ENCODE peak calls at places on chromosome 10, in five cellular contexts. Z is stomach, H is kidney epithelial cell, O is GM10248, T is IMR-90. M is an unnamed sample.

GRCh38 chr10:48231699-48232315 is 42.7 kb downstream of the FRMPD2 start:
- DNase-seq in H (peak; percentile 64), Z (no peak), O (no peak), T (no peak), M (no peak)

GRCh38 chr10:118667732-118668131 is 72.3 kb upstream of the PRLHR start:
- DNase-seq in H (no peak), O (no peak), Z (no peak), T (no peak), M (no peak)

GRCh38 chr10:98012654-98013053 is 17.8 kb downstream of the CRTAC1 start:
- DNase-seq in H (no peak), O (no peak), Z (no peak), T (no peak), M (no peak)

GRCh38 chr10:124474502-124475070 is 13.0 kb downstream of the LHPP start:
- DNase-seq in H (no peak), O (no peak), Z (no peak), T (no peak), M (no peak)

GRCh38 chr10:77518258-77518909 is 119.2 kb downstream of the KCNMA1 start:
- DNase-seq in Z (no peak), O (no peak), T (no peak), H (no peak), M (no peak)

GRCh38 chr10:4028838-4029583 is 244.0 kb upstream of the KLF6 start:
- DNase-seq in T (no peak), O (no peak), Z (no peak), H (no peak), M (no peak)

GRCh38 chr10:87878664-87879459 is 15.4 kb downstream of the PTEN start:
- DNase-seq in Z (no peak), T (no peak), H (no peak), O (no peak), M (no peak)

GRCh38 chr10:75105576-75106197 is 5.8 kb upstream of the SAMD8 start:
- DNase-seq in O (no peak), Z (peak; percentile 21), H (no peak), T (no peak), M (no peak)

GRCh38 chr10:47452495-47453434 is 31.1 kb downstream of the ANXA8 start:
- DNase-seq in O (peak; percentile 16), H (no peak), Z (no peak), T (no peak), M (no peak)

GRCh38 chr10:78605800-78606350 is 462.9 kb upstream of the ZMIZ1 start:
- DNase-seq in H (peak; percentile 10), Z (no peak), O (no peak), T (no peak), M (peak; percentile 34)
- TF ChIP-seq CTCF in H (peak; percentile 40), Z (no peak), O (no peak), T (no peak), M (peak; percentile 53)

DNA sequence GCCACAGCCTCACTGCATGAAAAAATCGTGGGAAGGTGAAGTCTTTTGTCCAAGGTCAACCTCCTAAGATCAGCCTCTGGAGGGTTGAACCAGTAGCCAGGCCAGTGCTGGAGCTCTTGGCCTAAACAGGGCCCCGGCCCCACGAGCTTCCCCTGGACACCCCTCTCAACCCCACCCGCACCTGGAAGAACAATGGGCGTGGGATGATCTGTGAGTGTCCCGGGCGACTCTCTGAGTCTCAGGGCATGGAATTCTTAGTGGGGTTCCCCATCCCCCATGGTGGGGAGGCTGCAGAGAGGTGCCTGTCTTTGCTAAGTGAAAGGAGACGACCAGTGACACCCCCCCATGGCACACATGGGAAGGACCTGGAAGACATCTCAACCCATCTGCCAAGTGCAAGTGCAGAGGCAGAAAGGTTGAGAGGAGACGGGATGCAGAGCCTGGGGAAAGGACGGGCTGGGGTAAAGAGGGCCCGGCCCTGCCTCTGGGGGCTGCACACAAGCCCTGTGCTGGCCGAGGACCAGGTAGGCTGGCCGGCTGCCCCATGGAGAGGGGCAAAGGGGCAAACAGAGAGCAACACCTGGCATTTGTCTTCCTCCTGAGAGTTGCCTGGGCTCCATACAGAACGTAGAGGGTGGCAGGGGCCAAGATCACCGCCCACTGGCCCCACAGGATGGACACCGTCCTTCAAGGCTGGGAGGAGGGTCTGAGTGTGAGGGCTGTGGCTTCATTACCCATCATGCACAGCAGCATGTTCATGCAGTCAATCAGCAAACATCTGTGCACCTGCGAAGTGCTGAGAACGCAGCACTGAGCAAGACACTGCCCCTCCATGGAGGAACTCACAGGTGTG is 163.0 kb upstream of the PPP2R2D start:
- DNase-seq in O (no peak), H (no peak), T (no peak), Z (peak; percentile 17), M (no peak)
- TF ChIP-seq CTCF in O (no peak), H (no peak), T (no peak), Z (no peak), M (no peak)

GRCh38 chr10:80168679-80169380 is 36.3 kb downstream of the PLAC9 start:
- DNase-seq in T (peak; percentile 47), H (no peak), O (peak; percentile 72), Z (no peak), M (no peak)
- TF ChIP-seq CTCF in T (no peak), H (no peak), O (peak; percentile 42), Z (no peak), M (peak; percentile 75)

GRCh38 chr10:51022933-51023585 is 51.2 kb upstream of the PRKG1 start:
- DNase-seq in H (no peak), O (no peak), T (no peak), Z (no peak), M (no peak)

GRCh38 chr10:51020175-51020574 is 54.1 kb upstream of the PRKG1 start:
- DNase-seq in Z (no peak), H (no peak), T (no peak), O (no peak), M (no peak)

GRCh38 chr10:51029172-51029641 is 45.1 kb upstream of the PRKG1 start:
- DNase-seq in H (no peak), T (peak; percentile 60), O (no peak), Z (no peak), M (peak; percentile 23)

DNA sequence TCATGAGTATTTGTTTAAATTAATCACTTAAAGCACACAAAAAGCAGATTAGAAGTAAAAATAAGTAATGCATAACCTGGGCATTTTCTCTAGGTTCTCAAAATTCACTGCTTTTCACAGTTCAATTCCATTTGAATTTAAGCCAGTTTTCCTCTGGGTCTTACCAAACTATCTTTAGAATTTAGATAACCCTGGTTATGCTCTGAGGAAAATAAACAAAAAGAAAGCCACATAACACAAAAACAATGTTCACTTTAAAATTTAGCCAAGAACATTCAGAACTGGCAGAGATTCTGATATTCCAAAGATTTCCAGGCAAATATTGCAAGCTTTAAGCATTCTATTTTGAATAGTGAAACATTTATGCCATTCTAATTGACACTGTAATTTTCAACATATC is 50.7 kb upstream of the PRKG1 start:
- DNase-seq in O (no peak), Z (no peak), H (no peak), T (peak; percentile 6), M (no peak)
- TF ChIP-seq CTCF in O (no peak), Z (no peak), H (no peak), T (no peak), M (no peak)

DNA sequence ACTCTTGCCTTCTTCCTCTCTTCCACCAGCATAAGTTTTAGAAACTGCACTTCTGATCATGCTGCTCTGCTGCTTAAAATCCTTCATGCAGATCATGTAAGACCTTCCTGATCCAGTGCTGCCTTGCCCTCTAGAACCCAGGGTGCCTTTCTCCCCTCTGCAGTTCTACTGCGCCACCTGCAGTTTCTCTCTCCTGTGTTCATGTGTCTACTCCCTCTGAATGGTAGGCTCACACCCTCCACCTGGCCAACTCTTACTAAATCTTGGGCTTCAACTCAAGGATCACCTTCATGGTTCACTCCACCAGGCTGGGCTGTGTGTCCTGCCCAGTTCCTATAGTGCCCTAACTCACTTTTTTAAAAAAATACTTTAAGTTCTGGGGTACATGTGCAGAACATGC is 174.6 kb upstream of the ITGB1 start:
- DNase-seq in T (no peak), Z (no peak), H (no peak), O (no peak), M (no peak)
- TF ChIP-seq CTCF in T (no peak), Z (no peak), H (peak; percentile 5), O (no peak), M (peak; percentile 31)